ENCODE peak calls at places on chromosomes 4 and X, in seven cellular contexts. One of them, this sample, is unnamed.

GRCh38 chr4:153209410-153209809 is 5.2 kb downstream of the TRIM2 start:
- DNase-seq in left ventricle myocardium inferior: no peak
- DNase-seq in right lobe of liver: no peak
- DNase-seq in psoas muscle: no peak
- DNase-seq in CD4-positive, alpha-beta T cell: no peak
- DNase-seq in hepatocyte: peak; percentile 57
- DNase-seq in pancreas: no peak
- DNase-seq in this sample: peak; percentile 21

GRCh38 chr4:147755567-147756295 is 23.8 kb downstream of the ARHGAP10 start:
- DNase-seq in psoas muscle: no peak
- DNase-seq in pancreas: no peak
- DNase-seq in CD4-positive, alpha-beta T cell: no peak
- DNase-seq in right lobe of liver: no peak
- DNase-seq in hepatocyte: no peak
- DNase-seq in left ventricle myocardium inferior: no peak
- DNase-seq in this sample: no peak

GRCh38 chr4:7410470-7410869 is 24.3 kb downstream of the PSAPL1 start:
- DNase-seq in right lobe of liver: no peak
- DNase-seq in psoas muscle: no peak
- DNase-seq in CD4-positive, alpha-beta T cell: no peak
- DNase-seq in hepatocyte: no peak
- DNase-seq in left ventricle myocardium inferior: no peak
- DNase-seq in pancreas: no peak
- DNase-seq in this sample: no peak

GRCh38 chrX:47562615-47563243 is 1.7 kb downstream of the ARAF start:
- DNase-seq in pancreas: no peak
- DNase-seq in right lobe of liver: no peak
- DNase-seq in CD4-positive, alpha-beta T cell: no peak
- DNase-seq in hepatocyte: no peak
- DNase-seq in psoas muscle: no peak
- DNase-seq in left ventricle myocardium inferior: no peak
- DNase-seq in this sample: no peak

GRCh38 chr4:128470492-128471053 is 183.0 kb upstream of the PGRMC2 start:
- DNase-seq in psoas muscle: no peak
- DNase-seq in left ventricle myocardium inferior: no peak
- DNase-seq in pancreas: no peak
- DNase-seq in right lobe of liver: no peak
- DNase-seq in hepatocyte: no peak
- DNase-seq in CD4-positive, alpha-beta T cell: no peak
- DNase-seq in this sample: no peak

GRCh38 chrX:139831689-139832456 is 101.0 kb downstream of the ATP11C start:
- DNase-seq in psoas muscle: no peak
- DNase-seq in pancreas: no peak
- DNase-seq in right lobe of liver: no peak
- DNase-seq in hepatocyte: peak; percentile 17
- DNase-seq in left ventricle myocardium inferior: no peak
- DNase-seq in CD4-positive, alpha-beta T cell: no peak
- DNase-seq in this sample: no peak

GRCh38 chr4:119726505-119726904 is 97.9 kb upstream of the PDE5A start:
- DNase-seq in left ventricle myocardium inferior: no peak
- DNase-seq in CD4-positive, alpha-beta T cell: no peak
- DNase-seq in hepatocyte: no peak
- DNase-seq in psoas muscle: no peak
- DNase-seq in right lobe of liver: no peak
- DNase-seq in pancreas: no peak
- DNase-seq in this sample: no peak

GRCh38 chrX:46574337-46574940 is 874 bp downstream of the CHST7 start:
- DNase-seq in right lobe of liver: no peak
- DNase-seq in left ventricle myocardium inferior: no peak
- DNase-seq in pancreas: no peak
- DNase-seq in hepatocyte: no peak
- DNase-seq in CD4-positive, alpha-beta T cell: peak; percentile 22
- DNase-seq in psoas muscle: peak; percentile 64
- DNase-seq in this sample: no peak

GRCh38 chr4:16626945-16627344 is 271.5 kb downstream of the LDB2 start:
- DNase-seq in pancreas: no peak
- DNase-seq in psoas muscle: no peak
- DNase-seq in left ventricle myocardium inferior: no peak
- DNase-seq in hepatocyte: peak; percentile 22
- DNase-seq in right lobe of liver: no peak
- DNase-seq in CD4-positive, alpha-beta T cell: no peak
- DNase-seq in this sample: no peak

GRCh38 chr4:74449571-74450297 is 4.8 kb downstream of the AREG start:
- DNase-seq in hepatocyte: no peak
- DNase-seq in psoas muscle: no peak
- DNase-seq in left ventricle myocardium inferior: no peak
- DNase-seq in pancreas: no peak
- DNase-seq in CD4-positive, alpha-beta T cell: no peak
- DNase-seq in right lobe of liver: no peak
- DNase-seq in this sample: peak; percentile 6

GRCh38 chrX:17154001-17154400 is 207.5 kb downstream of the REPS2 start:
- DNase-seq in right lobe of liver: no peak
- DNase-seq in psoas muscle: no peak
- DNase-seq in pancreas: no peak
- DNase-seq in left ventricle myocardium inferior: no peak
- DNase-seq in CD4-positive, alpha-beta T cell: no peak
- DNase-seq in hepatocyte: no peak
- DNase-seq in this sample: no peak

GRCh38 chrX:39335447-39336235 is 534.4 kb downstream of the MID1IP1 start:
- DNase-seq in left ventricle myocardium inferior: no peak
- DNase-seq in hepatocyte: peak; percentile 39
- DNase-seq in psoas muscle: no peak
- DNase-seq in right lobe of liver: peak; percentile 43
- DNase-seq in CD4-positive, alpha-beta T cell: no peak
- DNase-seq in pancreas: no peak
- DNase-seq in this sample: no peak

GRCh38 chr4:56613101-56613862 is 67.8 kb downstream of the HOPX start:
- DNase-seq in CD4-positive, alpha-beta T cell: no peak
- DNase-seq in psoas muscle: no peak
- DNase-seq in right lobe of liver: no peak
- DNase-seq in pancreas: no peak
- DNase-seq in left ventricle myocardium inferior: no peak
- DNase-seq in hepatocyte: peak; percentile 13
- DNase-seq in this sample: peak; percentile 16

GRCh38 chr4:26248647-26249046 is 72.2 kb upstream of the RBPJ start:
- DNase-seq in CD4-positive, alpha-beta T cell: no peak
- DNase-seq in hepatocyte: no peak
- DNase-seq in left ventricle myocardium inferior: no peak
- DNase-seq in pancreas: peak; percentile 7
- DNase-seq in right lobe of liver: no peak
- DNase-seq in psoas muscle: no peak
- DNase-seq in this sample: no peak

GRCh38 chr4:6198768-6199343 is 1.5 kb downstream of the JAKMIP1 start:
- DNase-seq in hepatocyte: no peak
- DNase-seq in right lobe of liver: no peak
- DNase-seq in psoas muscle: no peak
- DNase-seq in left ventricle myocardium inferior: no peak
- DNase-seq in pancreas: no peak
- DNase-seq in CD4-positive, alpha-beta T cell: no peak
- DNase-seq in this sample: no peak

GRCh38 chr4:188254211-188254610 is 115.0 kb downstream of the TRIML1 start:
- DNase-seq in CD4-positive, alpha-beta T cell: no peak
- DNase-seq in pancreas: no peak
- DNase-seq in psoas muscle: no peak
- DNase-seq in right lobe of liver: no peak
- DNase-seq in hepatocyte: no peak
- DNase-seq in left ventricle myocardium inferior: no peak
- DNase-seq in this sample: no peak

GRCh38 chr4:7128234-7128633 is 60.4 kb upstream of the GRPEL1 start:
- DNase-seq in left ventricle myocardium inferior: no peak
- DNase-seq in hepatocyte: no peak
- DNase-seq in right lobe of liver: no peak
- DNase-seq in psoas muscle: no peak
- DNase-seq in pancreas: no peak
- DNase-seq in CD4-positive, alpha-beta T cell: no peak
- DNase-seq in this sample: peak; percentile 31

GRCh38 chr4:56906534-56906933 is 1.2 kb upstream of the REST start:
- DNase-seq in right lobe of liver: no peak
- DNase-seq in pancreas: no peak
- DNase-seq in psoas muscle: no peak
- DNase-seq in hepatocyte: no peak
- DNase-seq in CD4-positive, alpha-beta T cell: no peak
- DNase-seq in left ventricle myocardium inferior: no peak
- DNase-seq in this sample: no peak

GRCh38 chr4:105147226-105148151 is 813 bp downstream of the TET2 start:
- DNase-seq in pancreas: peak; percentile 3
- DNase-seq in right lobe of liver: no peak
- DNase-seq in hepatocyte: peak; percentile 48
- DNase-seq in psoas muscle: no peak
- DNase-seq in CD4-positive, alpha-beta T cell: no peak
- DNase-seq in left ventricle myocardium inferior: no peak
- DNase-seq in this sample: peak; percentile 38

GRCh38 chrX:16842684-16843083 is 27.5 kb downstream of the RBBP7 start:
- DNase-seq in hepatocyte: no peak
- DNase-seq in pancreas: no peak
- DNase-seq in psoas muscle: no peak
- DNase-seq in right lobe of liver: no peak
- DNase-seq in CD4-positive, alpha-beta T cell: no peak
- DNase-seq in left ventricle myocardium inferior: no peak
- DNase-seq in this sample: no peak

GRCh38 chr4:8688041-8688907 is 95.7 kb downstream of the CPZ start:
- DNase-seq in hepatocyte: peak; percentile 65
- DNase-seq in pancreas: no peak
- DNase-seq in CD4-positive, alpha-beta T cell: no peak
- DNase-seq in psoas muscle: no peak
- DNase-seq in left ventricle myocardium inferior: no peak
- DNase-seq in right lobe of liver: no peak
- DNase-seq in this sample: no peak

GRCh38 chr4:151887151-151887815 is 126.5 kb upstream of the GATB start:
- DNase-seq in right lobe of liver: no peak
- DNase-seq in CD4-positive, alpha-beta T cell: no peak
- DNase-seq in left ventricle myocardium inferior: no peak
- DNase-seq in hepatocyte: no peak
- DNase-seq in pancreas: no peak
- DNase-seq in psoas muscle: no peak
- DNase-seq in this sample: no peak

GRCh38 chr4:189547537-189547936 is 393.1 kb upstream of the FRG1 start:
- DNase-seq in CD4-positive, alpha-beta T cell: no peak
- DNase-seq in pancreas: no peak
- DNase-seq in left ventricle myocardium inferior: no peak
- DNase-seq in right lobe of liver: no peak
- DNase-seq in psoas muscle: no peak
- DNase-seq in hepatocyte: no peak
- DNase-seq in this sample: no peak

GRCh38 chr4:26174033-26174432 is 146.8 kb upstream of the RBPJ start:
- DNase-seq in left ventricle myocardium inferior: no peak
- DNase-seq in psoas muscle: no peak
- DNase-seq in pancreas: peak; percentile 91
- DNase-seq in hepatocyte: peak; percentile 50
- DNase-seq in right lobe of liver: no peak
- DNase-seq in CD4-positive, alpha-beta T cell: no peak
- DNase-seq in this sample: no peak

GRCh38 chrX:29295987-29296680 is 708.9 kb downstream of the IL1RAPL1 start:
- DNase-seq in pancreas: no peak
- DNase-seq in CD4-positive, alpha-beta T cell: no peak
- DNase-seq in right lobe of liver: no peak
- DNase-seq in hepatocyte: no peak
- DNase-seq in psoas muscle: no peak
- DNase-seq in left ventricle myocardium inferior: no peak
- DNase-seq in this sample: no peak

GRCh38 chrX:130051176-130051845 is 59.0 kb downstream of the ELF4 start:
- DNase-seq in psoas muscle: peak; percentile 6
- DNase-seq in CD4-positive, alpha-beta T cell: no peak
- DNase-seq in right lobe of liver: no peak
- DNase-seq in pancreas: no peak
- DNase-seq in left ventricle myocardium inferior: no peak
- DNase-seq in hepatocyte: no peak
- DNase-seq in this sample: no peak

GRCh38 chr4:128854433-128854832 is 44.9 kb downstream of the JADE1 start:
- DNase-seq in pancreas: no peak
- DNase-seq in CD4-positive, alpha-beta T cell: no peak
- DNase-seq in hepatocyte: no peak
- DNase-seq in left ventricle myocardium inferior: no peak
- DNase-seq in right lobe of liver: no peak
- DNase-seq in psoas muscle: no peak
- DNase-seq in this sample: no peak

GRCh38 chrX:115452256-115452655 is 108.7 kb upstream of the PLS3 start:
- DNase-seq in left ventricle myocardium inferior: no peak
- DNase-seq in CD4-positive, alpha-beta T cell: no peak
- DNase-seq in hepatocyte: no peak
- DNase-seq in pancreas: no peak
- DNase-seq in right lobe of liver: no peak
- DNase-seq in psoas muscle: no peak
- DNase-seq in this sample: no peak

GRCh38 chr4:8915201-8916200 is 43.9 kb upstream of the HMX1 start:
- DNase-seq in hepatocyte: peak; percentile 3
- DNase-seq in pancreas: no peak
- DNase-seq in CD4-positive, alpha-beta T cell: no peak
- DNase-seq in psoas muscle: peak; percentile 43
- DNase-seq in left ventricle myocardium inferior: no peak
- DNase-seq in right lobe of liver: peak; percentile 24
- DNase-seq in this sample: no peak

GRCh38 chr4:244471-244870 is 60.8 kb downstream of the ZNF732 start:
- DNase-seq in right lobe of liver: peak; percentile 50
- DNase-seq in left ventricle myocardium inferior: no peak
- DNase-seq in psoas muscle: no peak
- DNase-seq in hepatocyte: peak; percentile 26
- DNase-seq in CD4-positive, alpha-beta T cell: peak; percentile 40
- DNase-seq in pancreas: no peak
- DNase-seq in this sample: peak; percentile 40
- H3K27ac ChIP-seq in right lobe of liver: no peak overlapping the region
- H3K27ac ChIP-seq in left ventricle myocardium inferior: no peak overlapping the region
- H3K27ac ChIP-seq in psoas muscle: no peak overlapping the region
- H3K27ac ChIP-seq in hepatocyte: no peak overlapping the region
- H3K27ac ChIP-seq in CD4-positive, alpha-beta T cell: no peak overlapping the region
- H3K27ac ChIP-seq in pancreas: no peak overlapping the region
- H3K27ac ChIP-seq in this sample: no peak overlapping the region

DNA sequence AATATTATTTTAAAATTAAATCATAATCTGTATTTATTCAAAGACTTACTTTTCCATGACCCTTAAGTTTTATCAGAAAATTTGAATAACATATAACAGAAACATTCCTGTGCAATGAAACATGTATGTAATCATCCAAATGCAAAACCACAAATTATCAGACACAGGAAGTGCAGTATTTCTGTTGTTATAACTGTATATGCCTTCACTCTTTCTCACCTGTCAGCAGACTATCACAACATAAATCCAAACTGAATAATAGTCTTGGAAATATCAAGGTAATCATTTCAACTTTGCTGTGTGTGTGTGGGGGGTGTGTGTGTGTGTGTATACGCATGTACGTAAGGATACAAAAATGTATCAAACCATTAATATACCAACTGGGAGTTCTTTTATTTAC is 285.9 kb downstream of the SLC7A11 start:
- DNase-seq in CD4-positive, alpha-beta T cell: no peak
- DNase-seq in right lobe of liver: no peak
- DNase-seq in left ventricle myocardium inferior: no peak
- DNase-seq in psoas muscle: no peak
- DNase-seq in pancreas: no peak
- DNase-seq in hepatocyte: no peak
- DNase-seq in this sample: no peak
- H3K27ac ChIP-seq in CD4-positive, alpha-beta T cell: no peak overlapping the region
- H3K27ac ChIP-seq in right lobe of liver: no peak overlapping the region
- H3K27ac ChIP-seq in left ventricle myocardium inferior: no peak overlapping the region
- H3K27ac ChIP-seq in psoas muscle: no peak overlapping the region
- H3K27ac ChIP-seq in pancreas: no peak overlapping the region
- H3K27ac ChIP-seq in hepatocyte: no peak overlapping the region
- H3K27ac ChIP-seq in this sample: no peak overlapping the region

GRCh38 chr4:89752932-89753598 is 83.9 kb downstream of the SNCA start:
- DNase-seq in hepatocyte: peak; percentile 30
- DNase-seq in right lobe of liver: no peak
- DNase-seq in CD4-positive, alpha-beta T cell: no peak
- DNase-seq in pancreas: no peak
- DNase-seq in psoas muscle: no peak
- DNase-seq in left ventricle myocardium inferior: no peak
- DNase-seq in this sample: peak; percentile 3
- H3K27ac ChIP-seq in hepatocyte: peak overlapping the region; percentile 70
- H3K27ac ChIP-seq in right lobe of liver: no peak overlapping the region
- H3K27ac ChIP-seq in CD4-positive, alpha-beta T cell: no peak overlapping the region
- H3K27ac ChIP-seq in pancreas: peak overlapping the region; percentile 50
- H3K27ac ChIP-seq in psoas muscle: no peak overlapping the region
- H3K27ac ChIP-seq in left ventricle myocardium inferior: peak overlapping the region; percentile 17
- H3K27ac ChIP-seq in this sample: peak overlapping the region; percentile 16

GRCh38 chrX:153728095-153728494 is 3.4 kb downstream of the ABCD1 start:
- DNase-seq in CD4-positive, alpha-beta T cell: no peak
- DNase-seq in psoas muscle: no peak
- DNase-seq in right lobe of liver: no peak
- DNase-seq in pancreas: no peak
- DNase-seq in left ventricle myocardium inferior: no peak
- DNase-seq in hepatocyte: no peak
- DNase-seq in this sample: no peak
- H3K27ac ChIP-seq in CD4-positive, alpha-beta T cell: no peak overlapping the region
- H3K27ac ChIP-seq in psoas muscle: peak overlapping the region; percentile 85
- H3K27ac ChIP-seq in right lobe of liver: no peak overlapping the region
- H3K27ac ChIP-seq in pancreas: peak overlapping the region; percentile 80
- H3K27ac ChIP-seq in left ventricle myocardium inferior: peak overlapping the region; percentile 93
- H3K27ac ChIP-seq in hepatocyte: no peak overlapping the region
- H3K27ac ChIP-seq in this sample: no peak overlapping the region